ENCODE peak calls at places on chromosomes 2 and 18, in eight cellular contexts. P is neural progenitor cell, G is hepatocyte, B is SK-N-SH, I is OCI-LY7, N is HCT116, L is GM23338, K is MM.1S. Q is an unnamed sample.

GRCh38 chr2:47094519-47095155 is 60.5 kb downstream of the STPG4 start:
- DNase-seq in L (no peak), I (no peak), K (no peak), B (peak), N (no peak), G (no peak), P (no peak), Q (no peak)

GRCh38 chr2:212537311-212538155 is 1.1 kb downstream of the ERBB4 start:
- DNase-seq in P (peak), G (peak), N (no peak), K (no peak), L (peak), I (no peak), B (peak), Q (peak)

GRCh38 chr2:220894069-220894468 is 678.0 kb downstream of the EPHA4 start:
- DNase-seq in I (no peak), G (no peak), K (no peak), N (no peak), P (no peak), L (no peak), B (no peak), Q (peak)

GRCh38 chr2:117942551-117942950 is 71.3 kb downstream of the CCDC93 start:
- DNase-seq in K (no peak), L (no peak), B (no peak), G (no peak), N (no peak), I (no peak), P (no peak), Q (no peak)

GRCh38 chr18:21315741-21316187 is 73.7 kb downstream of the GREB1L start:
- DNase-seq in N (peak), I (no peak), P (peak), L (peak), B (no peak), K (no peak), G (peak), Q (no peak)

GRCh38 chr2:120253021-120253882 is 600 bp downstream of the RALB start:
- DNase-seq in P (peak), K (no peak), B (peak), L (peak), G (peak), N (no peak), I (peak), Q (peak)

GRCh38 chr2:184599054-184599874 is 935 bp downstream of the ZNF804A start:
- DNase-seq in L (no peak), N (peak), I (peak), B (peak), P (no peak), G (no peak), K (peak), Q (no peak)

GRCh38 chr2:227908266-227909054 is 37.0 kb downstream of the DAW1 start:
- DNase-seq in B (no peak), G (no peak), K (no peak), N (no peak), I (no peak), L (no peak), P (no peak), Q (peak)

GRCh38 chr2:129913695-129914495 is 65.6 kb upstream of the RAB6C start:
- DNase-seq in L (no peak), B (no peak), P (no peak), K (no peak), G (no peak), I (no peak), N (no peak), Q (no peak)

GRCh38 chr2:10035053-10035422 is 8.3 kb upstream of the KLF11 start:
- DNase-seq in B (no peak), K (no peak), I (no peak), G (no peak), L (no peak), N (no peak), P (no peak), Q (no peak)

GRCh38 chr18:78679861-78680260 is 299.8 kb upstream of the SALL3 start:
- DNase-seq in B (no peak), I (no peak), K (no peak), G (no peak), L (no peak), P (no peak), N (no peak), Q (no peak)

GRCh38 chr18:13136689-13137040 is 81.9 kb upstream of the LDLRAD4 start:
- DNase-seq in G (no peak), B (peak), N (no peak), I (no peak), P (no peak), K (no peak), L (peak), Q (no peak)

GRCh38 chr2:136281281-136282117 is 163.6 kb upstream of the CXCR4 start:
- DNase-seq in B (peak), N (no peak), G (no peak), L (no peak), I (no peak), P (no peak), K (no peak), Q (no peak)

GRCh38 chr18:63949068-63949737 is at the start of gene HMSD:
- DNase-seq in L (peak), K (peak), I (no peak), B (peak), P (peak), N (peak), G (peak), Q (peak)

GRCh38 chr18:75276813-75277628 is 66.4 kb downstream of the TSHZ1 start:
- DNase-seq in B (no peak), N (no peak), L (peak), K (no peak), G (no peak), I (no peak), P (no peak), Q (no peak)

GRCh38 chr2:97671526-97671925 is 2.0 kb downstream of the C2orf92 start:
- DNase-seq in P (no peak), I (no peak), B (no peak), L (no peak), N (no peak), K (no peak), G (no peak), Q (no peak)

GRCh38 chr2:190781604-190782198 is 98.9 kb upstream of the GLS start:
- DNase-seq in G (peak), B (peak), P (peak), I (peak), N (peak), L (peak), K (peak), Q (peak)

GRCh38 chr2:205276071-205276777 is 406.1 kb upstream of the NRP2 start:
- DNase-seq in I (no peak), B (no peak), P (peak), L (peak), N (no peak), K (no peak), G (no peak), Q (no peak)

GRCh38 chr2:188369365-188369764 is 77.7 kb downstream of the GULP1 start:
- DNase-seq in B (peak), K (peak), G (peak), L (peak), N (peak), I (peak), P (peak), Q (peak)

GRCh38 chr2:65382776-65383357 is 49.5 kb downstream of the SPRED2 start:
- DNase-seq in P (no peak), K (peak), N (peak), I (peak), G (peak), B (peak), L (peak), Q (peak)

GRCh38 chr2:235162070-235162469 is 210.3 kb downstream of the SH3BP4 start:
- DNase-seq in L (no peak), B (no peak), K (peak), I (no peak), G (no peak), P (no peak), N (no peak), Q (no peak)

GRCh38 chr2:29797916-29798315 is 123.5 kb downstream of the ALK start:
- DNase-seq in K (no peak), I (no peak), B (no peak), G (no peak), P (no peak), L (no peak), N (no peak), Q (no peak)

GRCh38 chr2:51812138-51812866 is 780.4 kb upstream of the NRXN1 start:
- DNase-seq in P (no peak), N (peak), G (no peak), K (no peak), I (no peak), L (no peak), B (no peak), Q (peak)

GRCh38 chr2:150469706-150470105 is 17.8 kb downstream of the RND3 start:
- DNase-seq in P (no peak), B (no peak), I (no peak), K (no peak), L (no peak), N (no peak), G (no peak), Q (no peak)

GRCh38 chr2:3612639-3613523 is 18.0 kb downstream of the COLEC11 start:
- DNase-seq in L (no peak), B (no peak), P (no peak), G (no peak), K (no peak), I (no peak), N (no peak), Q (no peak)

GRCh38 chr2:119837759-119838158 is 78.0 kb downstream of the PTPN4 start:
- DNase-seq in P (no peak), G (no peak), K (no peak), N (no peak), L (no peak), I (no peak), B (no peak), Q (no peak)

GRCh38 chr2:216850665-216851327 is 9.1 kb downstream of the TNP1 start:
- DNase-seq in N (no peak), B (no peak), G (no peak), L (no peak), I (no peak), K (no peak), P (no peak), Q (no peak)

GRCh38 chr18:2104620-2105462 is 466.5 kb downstream of the METTL4 start:
- DNase-seq in G (peak), N (peak), K (peak), I (peak), B (peak), L (peak), P (peak), Q (peak)

GRCh38 chr18:11268691-11269686 is 119.6 kb upstream of the PIEZO2 start:
- DNase-seq in K (no peak), G (peak), P (peak), N (no peak), L (no peak), B (no peak), I (no peak), Q (no peak)

GRCh38 chr18:48348739-48349138 is 60.4 kb downstream of the ZBTB7C start:
- DNase-seq in G (no peak), I (no peak), B (no peak), L (no peak), N (no peak), K (no peak), P (no peak), Q (no peak)

GRCh38 chr2:217103752-217104540 is 244.1 kb upstream of the TNP1 start:
- DNase-seq in B (no peak), P (no peak), G (no peak), N (peak), L (peak), K (no peak), I (no peak), Q (peak)

GRCh38 chr2:119516121-119516520 is 8.2 kb downstream of the SCTR start:
- DNase-seq in N (no peak), K (no peak), L (no peak), G (no peak), I (no peak), P (no peak), B (no peak), Q (no peak)

GRCh38 chr2:71672011-71672639 is 218.8 kb downstream of the DYSF start:
- DNase-seq in G (no peak), K (no peak), L (peak), P (peak), N (no peak), B (peak), I (no peak), Q (no peak)

GRCh38 chr2:238684362-238685326 is 163.2 kb upstream of the TWIST2 start:
- DNase-seq in N (peak), L (no peak), B (no peak), I (no peak), K (no peak), G (peak), P (no peak), Q (peak)
- TF ChIP-seq CTCF in N (no peak), L (no peak), B (no peak), I (no peak), K (no peak), G (no peak), P (no peak), Q (no peak)

DNA sequence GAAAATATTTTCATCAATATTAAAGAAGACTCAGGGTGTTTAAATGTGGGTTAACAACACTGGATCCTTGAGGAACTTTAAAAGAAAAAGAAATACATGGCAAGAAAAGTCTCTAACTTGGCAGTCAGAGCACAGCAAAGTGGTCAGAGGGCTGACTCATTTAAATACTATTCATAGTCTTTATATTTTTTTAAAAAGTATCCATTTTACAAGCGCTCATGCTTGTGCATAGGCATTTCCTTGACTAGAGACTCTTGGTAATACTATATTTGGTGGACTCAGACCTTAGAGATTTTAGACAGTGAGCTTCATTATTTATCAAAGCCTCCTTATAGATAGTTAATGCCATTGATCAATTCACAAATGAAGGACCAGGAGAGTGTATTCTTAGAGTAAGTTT is 110.2 kb downstream of the ABCA12 start:
- DNase-seq in L (no peak), B (no peak), G (no peak), P (no peak), N (no peak), I (no peak), K (no peak), Q (peak)
- TF ChIP-seq EZH2phosphoT487 in L (no peak), B (no peak), G (no peak), P (no peak), N (no peak), I (no peak), K (no peak), Q (no peak)

GRCh38 chr18:43170586-43170985 is 55.1 kb upstream of the RIT2 start:
- DNase-seq in I (no peak), G (no peak), P (no peak), K (no peak), B (no peak), N (no peak), L (peak), Q (no peak)
- H3K4me2 ChIP-seq in I (no peak), G (no peak), P (no peak), K (no peak), B (no peak), N (no peak), L (no peak), Q (no peak)

DNA sequence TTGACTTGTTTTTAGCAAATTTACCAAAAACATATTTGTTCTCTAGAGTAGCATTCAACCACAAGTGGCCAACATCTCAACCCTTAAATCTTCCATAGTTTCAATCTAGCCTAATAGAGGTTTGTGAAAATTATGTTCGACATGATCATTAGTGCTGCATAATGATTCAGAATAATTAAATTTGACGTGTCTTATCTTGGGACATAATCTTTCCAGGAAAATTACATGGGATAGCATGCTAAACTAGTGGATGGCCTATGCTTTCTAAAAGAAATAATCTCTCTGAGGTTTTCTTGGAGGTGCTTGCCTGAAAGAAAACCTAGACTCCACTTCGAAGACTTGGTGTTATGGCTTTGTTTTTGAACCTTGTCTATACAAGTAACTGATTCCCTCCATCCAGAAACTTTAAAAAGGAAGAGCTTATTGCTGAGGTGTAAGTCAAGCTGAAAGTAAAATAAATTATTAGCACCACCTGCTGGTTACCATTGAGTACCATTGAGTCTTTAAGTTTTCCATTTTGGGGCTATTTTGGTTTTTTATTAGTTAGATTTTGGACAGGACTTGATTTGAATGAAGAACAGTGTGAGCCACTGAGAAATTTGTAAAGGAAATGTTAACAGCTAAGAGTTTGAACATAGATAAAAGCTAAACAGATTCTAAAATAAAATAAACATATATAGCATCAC is 32.7 kb downstream of the COX7A2L start:
- DNase-seq in K (peak), I (peak), P (no peak), G (peak), B (no peak), L (peak), N (peak), Q (peak)
- TF ChIP-seq CTCF in K (peak), I (peak), P (peak), G (peak), B (peak), L (peak), N (peak), Q (peak)

GRCh38 chr2:112712465-112712864 is 8.4 kb upstream of the NT5DC4 start:
- DNase-seq in P (no peak), B (no peak), L (no peak), N (no peak), G (no peak), I (no peak), K (no peak), Q (no peak)

GRCh38 chr2:112713585-112713925 is 7.3 kb upstream of the NT5DC4 start:
- DNase-seq in P (no peak), I (no peak), K (no peak), G (no peak), N (no peak), B (no peak), L (no peak), Q (no peak)

GRCh38 chr2:112713926-112714325 is 6.9 kb upstream of the NT5DC4 start:
- DNase-seq in B (no peak), L (no peak), N (no peak), P (no peak), G (no peak), K (no peak), I (no peak), Q (no peak)

GRCh38 chr2:112714331-112714730 is 6.5 kb upstream of the NT5DC4 start:
- DNase-seq in K (no peak), B (no peak), L (no peak), I (no peak), G (no peak), N (no peak), P (no peak), Q (no peak)

DNA sequence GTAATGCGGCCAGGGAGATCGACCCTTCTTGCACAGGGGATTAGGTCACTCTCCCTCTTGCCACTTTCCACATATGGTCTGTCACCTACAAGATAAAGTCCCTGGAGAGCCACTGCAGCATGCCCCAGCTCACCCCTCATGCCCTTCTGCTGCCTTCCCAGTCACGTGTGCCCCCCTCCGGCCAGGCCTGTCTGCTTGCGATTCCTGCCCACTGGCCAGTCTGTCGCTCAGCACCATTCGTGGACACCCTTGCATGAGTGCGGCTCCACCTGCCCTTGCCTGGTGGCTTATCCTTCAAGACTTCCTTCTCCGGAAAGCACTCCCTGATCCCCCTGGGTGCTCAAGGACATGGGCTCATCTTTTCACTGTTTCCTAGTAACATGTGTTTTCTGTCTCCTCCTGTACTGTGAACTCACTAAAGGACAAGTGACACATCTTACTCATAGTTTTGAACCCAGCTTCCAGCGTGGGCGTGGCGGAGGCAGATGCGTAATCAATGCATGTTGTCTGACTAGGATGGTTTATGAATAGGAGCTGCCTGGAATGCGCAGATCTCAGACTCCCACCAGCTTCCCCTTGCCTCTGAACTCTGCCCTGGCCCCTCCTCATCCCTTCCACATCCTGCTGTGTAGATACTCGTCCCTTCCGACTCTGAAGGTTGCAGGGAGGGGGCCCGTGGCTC is 7.8 kb upstream of the NT5DC4 start:
- DNase-seq in K (no peak), P (no peak), G (no peak), L (no peak), I (no peak), B (no peak), N (no peak), Q (peak)
- TF ChIP-seq EZH2phosphoT487 in K (no peak), P (no peak), G (no peak), L (no peak), I (no peak), B (no peak), N (no peak), Q (no peak)

DNA sequence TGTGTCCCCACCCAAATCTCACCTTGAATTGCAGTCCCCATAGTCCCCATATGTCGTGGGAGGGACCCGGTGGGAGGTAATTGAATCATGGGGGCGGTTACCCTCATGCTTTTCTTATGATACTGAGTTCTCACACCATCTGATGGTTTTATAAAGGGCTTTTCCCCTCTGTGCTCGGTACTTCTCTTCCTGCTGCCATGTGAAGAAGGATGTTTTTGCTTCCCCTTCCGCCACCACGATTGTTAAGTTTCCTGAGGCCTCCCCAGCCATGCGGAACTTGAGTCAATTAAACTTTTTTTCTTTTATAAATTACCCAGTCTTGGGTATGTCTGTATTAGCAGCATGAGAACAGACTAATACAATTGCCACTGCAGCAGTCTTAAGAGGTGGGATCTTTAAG is 134.9 kb downstream of the LTBP1 start:
- DNase-seq in B (no peak), I (peak), K (no peak), G (no peak), L (no peak), N (no peak), P (no peak), Q (no peak)
- H3K4me2 ChIP-seq in B (no peak), I (peak), K (no peak), G (no peak), L (no peak), N (no peak), P (no peak), Q (no peak)